ENCODE peak calls at places on chromosomes 11 and 22, in seven cellular contexts. U is NCI-H774, F is uterus, M is PC-3, R is fibroblast of gingiva, E is T-helper 17 cell, H is AG08396. C is an unnamed sample.

GRCh38 chr11:74696932-74697687 is 34.1 kb downstream of the CHRDL2 start:
- DNase-seq in E (no peak), R (peak; percentile 92), H (peak; percentile 89), U (no peak), M (no peak), F (peak; percentile 92), C (no peak)

GRCh38 chr11:45457649-45458048 is 171.5 kb upstream of the SYT13 start:
- DNase-seq in E (no peak), R (peak; percentile 79), M (no peak), U (no peak), F (no peak), H (peak; percentile 41), C (peak; percentile 16)

GRCh38 chr22:37499006-37499707 is 13.0 kb upstream of the MFNG start:
- DNase-seq in M (no peak), F (no peak), U (no peak), H (no peak), R (no peak), E (no peak), C (no peak)

GRCh38 chr11:95149659-95150294 is 60.1 kb downstream of the ENDOD1 start:
- DNase-seq in M (peak; percentile 76), E (no peak), H (no peak), R (peak; percentile 15), F (no peak), U (peak; percentile 30), C (no peak)

GRCh38 chr11:100684101-100685065 is 2.7 kb upstream of the ARHGAP42 start:
- DNase-seq in F (no peak), E (no peak), H (no peak), R (no peak), U (no peak), M (peak; percentile 78), C (no peak)

GRCh38 chr11:116173506-116173905 is 599.3 kb downstream of the BUD13 start:
- DNase-seq in E (no peak), R (no peak), H (no peak), F (no peak), U (no peak), M (no peak), C (no peak)

GRCh38 chr11:72223615-72224586 is 666 bp upstream of the INPPL1 start:
- DNase-seq in R (peak; percentile 63), M (peak; percentile 60), E (peak; percentile 48), U (peak; percentile 53), H (peak; percentile 82), F (peak; percentile 82), C (no peak)

GRCh38 chr22:40588726-40589125 is 47.8 kb downstream of the MRTFA start:
- DNase-seq in M (peak; percentile 37), F (no peak), U (no peak), R (peak; percentile 82), H (no peak), E (no peak), C (peak; percentile 11)

GRCh38 chr11:73077454-73077853 is 64.7 kb downstream of the FCHSD2 start:
- DNase-seq in H (no peak), R (no peak), U (no peak), F (no peak), M (no peak), E (no peak), C (no peak)

GRCh38 chr22:35947794-35948425 is 80.7 kb downstream of the RBFOX2 start:
- DNase-seq in U (no peak), H (no peak), R (no peak), F (no peak), M (peak; percentile 58), E (no peak), C (no peak)

GRCh38 chr11:78957481-78958245 is 383.0 kb upstream of the NARS2 start:
- DNase-seq in U (no peak), E (no peak), M (peak; percentile 85), H (peak; percentile 67), F (no peak), R (peak; percentile 15), C (no peak)

GRCh38 chr11:111846640-111847039 is 24.7 kb downstream of the ALG9 start:
- DNase-seq in H (peak; percentile 55), F (peak; percentile 21), M (peak; percentile 72), U (no peak), R (peak; percentile 31), E (no peak), C (peak; percentile 21)

GRCh38 chr11:86671386-86672006 is 920 bp downstream of the ME3 start:
- DNase-seq in H (peak; percentile 51), F (peak; percentile 80), E (no peak), U (peak; percentile 28), M (peak; percentile 56), R (peak; percentile 56), C (no peak)

GRCh38 chr11:46351606-46352005 is 4.3 kb downstream of the DGKZ start:
- DNase-seq in H (no peak), U (no peak), F (no peak), M (no peak), R (no peak), E (no peak), C (no peak)

GRCh38 chr11:58395581-58395980 is 11.1 kb downstream of the OR5B3 start:
- DNase-seq in F (no peak), M (peak; percentile 39), U (no peak), H (no peak), R (no peak), E (no peak), C (no peak)

GRCh38 chr22:32764330-32765116 is 37.0 kb upstream of the TIMP3 start:
- DNase-seq in F (peak; percentile 84), R (peak; percentile 82), U (no peak), E (no peak), H (peak; percentile 75), M (no peak), C (no peak)

GRCh38 chr11:45264839-45265515 is 21.2 kb downstream of the SYT13 start:
- DNase-seq in F (no peak), U (no peak), M (peak; percentile 82), R (peak; percentile 17), E (no peak), H (peak; percentile 78), C (peak; percentile 55)

GRCh38 chr11:96095884-96096301 is 172.0 kb upstream of the MTMR2 start:
- DNase-seq in R (no peak), E (no peak), H (no peak), U (no peak), M (peak; percentile 91), F (no peak), C (no peak)

GRCh38 chr11:90204832-90205646 is 17.8 kb downstream of the CHORDC1 start:
- DNase-seq in F (no peak), E (no peak), U (peak; percentile 60), M (peak; percentile 75), H (peak; percentile 23), R (peak; percentile 52), C (no peak)

GRCh38 chr11:79156031-79156430 is 284.8 kb downstream of the TENM4 start:
- DNase-seq in M (no peak), U (no peak), R (no peak), F (no peak), E (no peak), H (no peak), C (no peak)

GRCh38 chr22:39308614-39309363 is 10.6 kb downstream of the RPL3 start:
- DNase-seq in U (no peak), M (peak; percentile 89), H (peak; percentile 84), F (peak; percentile 78), E (no peak), R (peak; percentile 91), C (peak; percentile 92)